ENCODE peak calls at places on chromosomes 7 and 10, in eight cellular contexts. M, Y, F, A, U, V, C and X are unnamed samples.

GRCh38 chr7:88311675-88312036 is 5.0 kb upstream of the STEAP4 start:
- DNase-seq in F (no peak), M (no peak), Y (no peak), A (no peak), V (peak), U (no peak), C (no peak), X (no peak)

GRCh38 chr10:7915923-7916322 is 97.6 kb downstream of the TAF3 start:
- DNase-seq in Y (no peak), A (peak), U (no peak), V (peak), F (peak), M (no peak), C (peak), X (no peak)

GRCh38 chr7:91713669-91714068 is 166.8 kb downstream of the MTERF1 start:
- DNase-seq in F (no peak), Y (no peak), A (no peak), V (no peak), M (no peak), C (no peak), U (no peak), X (no peak)

GRCh38 chr10:6009159-6009558 is 31.8 kb upstream of the IL15RA start:
- DNase-seq in C (peak), M (no peak), U (no peak), F (peak), V (peak), A (peak), Y (no peak), X (no peak)

GRCh38 chr10:78049861-78050260 is 16.2 kb downstream of the RPS24 start:
- DNase-seq in Y (no peak), V (no peak), A (no peak), C (no peak), F (no peak), M (no peak), U (no peak), X (no peak)

GRCh38 chr7:105224884-105225651 is 163.7 kb downstream of the SRPK2 start:
- DNase-seq in U (no peak), M (peak), F (peak), C (peak), A (peak), Y (no peak), V (peak), X (peak)

GRCh38 chr10:86286591-86287421 is 79.8 kb downstream of the GRID1 start:
- DNase-seq in M (no peak), F (no peak), V (no peak), U (no peak), Y (no peak), A (no peak), C (no peak), X (no peak)

GRCh38 chr7:76008156-76008687 is 13.8 kb upstream of the TMEM120A start:
- DNase-seq in F (no peak), C (no peak), U (no peak), Y (no peak), A (no peak), M (no peak), V (no peak), X (no peak)

GRCh38 chr10:74084955-74085354 is 65.7 kb downstream of the AP3M1 start:
- DNase-seq in M (no peak), Y (no peak), V (no peak), A (no peak), F (no peak), U (no peak), C (no peak), X (no peak)

GRCh38 chr10:47183726-47184084 is 116.3 kb upstream of the GDF10 start:
- DNase-seq in M (no peak), U (no peak), C (peak), A (peak), V (no peak), F (no peak), Y (no peak), X (no peak)

GRCh38 chr10:121648493-121648892 is 50.2 kb upstream of the FGFR2 start:
- DNase-seq in A (no peak), M (no peak), V (no peak), Y (no peak), C (no peak), U (no peak), F (no peak), X (no peak)

GRCh38 chr7:27156508-27156898 is at the start of gene HOXA7:
- DNase-seq in C (no peak), M (no peak), A (peak), V (peak), F (peak), U (no peak), Y (peak), X (peak)

GRCh38 chr7:66500087-66500486 is 128.6 kb upstream of the KCTD7 start:
- DNase-seq in M (no peak), V (no peak), A (no peak), C (no peak), Y (no peak), F (no peak), U (no peak), X (no peak)

GRCh38 chr10:110040767-110041478 is 33.1 kb downstream of the ADD3 start:
- DNase-seq in M (no peak), F (no peak), A (peak), C (no peak), V (no peak), U (no peak), Y (no peak), X (no peak)

GRCh38 chr7:129327076-129327475 is 102.2 kb downstream of the AHCYL2 start:
- DNase-seq in Y (no peak), V (no peak), U (no peak), M (no peak), C (no peak), A (no peak), F (no peak), X (no peak)

GRCh38 chr7:149865437-149865836 is 8.3 kb upstream of the ATP6V0E2 start:
- DNase-seq in Y (no peak), M (peak), V (no peak), U (peak), F (no peak), A (no peak), C (no peak), X (no peak)